ENCODE peak calls at places on chromosomes 1 and 21, in ten cellular contexts. C, K, P, I, B, Y, U, W, E and L are unnamed samples.

GRCh38 chr1:233883671-233884070 is 20.8 kb upstream of the SLC35F3 start:
- DNase-seq in B (no peak), P (no peak), K (no peak), E (no peak), W (no peak), U (no peak), C (no peak), Y (no peak), I (no peak), L (no peak)

GRCh38 chr21:36806103-36806502 is 107.2 kb downstream of the SIM2 start:
- DNase-seq in P (no peak), Y (no peak), C (peak; percentile 45), E (no peak), B (peak; percentile 21), I (no peak), K (peak; percentile 60), W (no peak), U (no peak), L (no peak)

GRCh38 chr1:235250430-235250829 is 77.5 kb downstream of the ARID4B start:
- DNase-seq in Y (no peak), W (no peak), B (no peak), E (no peak), I (no peak), U (no peak), K (no peak), P (no peak), C (no peak), L (no peak)

GRCh38 chr1:37714689-37715088 is 22.4 kb downstream of the CDCA8 start:
- DNase-seq in I (no peak), W (no peak), U (no peak), P (no peak), E (no peak), K (no peak), C (no peak), Y (no peak), B (no peak), L (no peak)

GRCh38 chr1:77415585-77415984 is 133.8 kb downstream of the AK5 start:
- DNase-seq in I (no peak), P (no peak), Y (no peak), K (no peak), W (no peak), C (no peak), B (no peak), U (no peak), E (no peak), L (no peak)

GRCh38 chr1:185155600-185156320 is 993 bp downstream of the TRMT1L start:
- DNase-seq in Y (no peak), P (no peak), B (no peak), K (peak; percentile 52), U (no peak), C (peak; percentile 70), E (no peak), I (no peak), W (no peak), L (no peak)

GRCh38 chr1:58392083-58392482 is 154.4 kb downstream of the OMA1 start:
- DNase-seq in K (no peak), Y (no peak), P (no peak), E (peak; percentile 34), W (no peak), C (no peak), U (no peak), B (no peak), I (no peak), L (no peak)

GRCh38 chr1:45187735-45188134 is 18.7 kb downstream of the ZSWIM5 start:
- DNase-seq in K (peak; percentile 8), E (no peak), P (no peak), I (no peak), Y (no peak), C (peak; percentile 40), U (no peak), B (no peak), W (no peak), L (no peak)

GRCh38 chr1:11804666-11805453 is 904 bp downstream of the MTHFR start:
- DNase-seq in Y (no peak), P (no peak), B (no peak), K (peak; percentile 56), I (no peak), C (peak; percentile 74), E (no peak), W (no peak), U (peak; percentile 31), L (no peak)

GRCh38 chr1:185530215-185530614 is 204.0 kb upstream of the HMCN1 start:
- DNase-seq in E (no peak), I (no peak), U (no peak), Y (no peak), B (no peak), P (no peak), K (no peak), W (no peak), C (no peak), L (no peak)

GRCh38 chr21:32055305-32055704 is 182.5 kb downstream of the HUNK start:
- DNase-seq in W (no peak), U (no peak), P (no peak), I (no peak), E (no peak), Y (no peak), C (no peak), K (no peak), B (no peak), L (no peak)

DNA sequence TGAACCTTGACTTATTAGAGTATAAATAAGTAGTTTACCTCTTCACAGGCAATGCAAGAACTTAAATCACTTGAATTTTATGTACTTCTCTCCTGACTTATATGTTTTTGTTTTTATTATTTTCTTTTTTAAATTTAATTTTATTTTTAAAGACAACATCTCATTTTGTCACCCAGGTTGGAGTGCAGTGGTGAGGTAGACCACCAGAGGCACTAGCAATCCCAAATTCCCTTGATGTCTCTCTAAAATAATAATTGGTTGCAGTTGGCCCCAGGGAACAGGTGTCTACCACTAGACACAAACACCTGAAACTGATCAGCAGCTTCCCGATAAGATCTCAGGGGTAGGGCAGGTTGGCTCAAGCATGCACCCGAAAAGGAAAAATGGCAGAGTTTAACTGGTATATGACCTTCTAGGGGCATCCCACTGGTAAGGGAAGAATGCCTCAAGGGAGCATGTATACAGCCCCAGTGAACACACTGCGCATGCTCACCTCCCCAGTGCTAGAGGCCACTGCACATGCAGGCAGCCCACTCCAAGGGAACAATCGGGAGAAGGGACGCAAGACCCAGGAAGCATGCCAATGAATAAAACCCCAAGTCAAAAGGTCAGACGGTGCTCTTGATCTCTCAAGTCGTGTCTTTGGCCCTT is 14.6 kb downstream of the EXOC8 start:
- DNase-seq in Y (no peak), K (no peak), U (no peak), B (peak; percentile 32), I (no peak), W (no peak), P (no peak), E (no peak), C (no peak), L (no peak)
- TF ChIP-seq CTCF in Y (no peak), K (no peak), U (no peak), B (no peak), I (no peak), W (no peak), P (no peak), E (no peak), C (no peak), L (peak; percentile 16)

GRCh38 chr1:163315773-163316374 is 5.9 kb upstream of the NUF2 start:
- DNase-seq in E (no peak), K (peak; percentile 68), B (no peak), U (peak; percentile 63), W (no peak), I (no peak), C (peak; percentile 42), Y (peak; percentile 45), P (no peak), L (no peak)
- TF ChIP-seq CTCF in E (peak; percentile 51), K (peak; percentile 82), B (peak; percentile 61), U (peak; percentile 28), W (peak; percentile 65), I (peak; percentile 47), C (peak; percentile 52), Y (peak; percentile 91), P (peak; percentile 97), L (peak; percentile 82)

DNA sequence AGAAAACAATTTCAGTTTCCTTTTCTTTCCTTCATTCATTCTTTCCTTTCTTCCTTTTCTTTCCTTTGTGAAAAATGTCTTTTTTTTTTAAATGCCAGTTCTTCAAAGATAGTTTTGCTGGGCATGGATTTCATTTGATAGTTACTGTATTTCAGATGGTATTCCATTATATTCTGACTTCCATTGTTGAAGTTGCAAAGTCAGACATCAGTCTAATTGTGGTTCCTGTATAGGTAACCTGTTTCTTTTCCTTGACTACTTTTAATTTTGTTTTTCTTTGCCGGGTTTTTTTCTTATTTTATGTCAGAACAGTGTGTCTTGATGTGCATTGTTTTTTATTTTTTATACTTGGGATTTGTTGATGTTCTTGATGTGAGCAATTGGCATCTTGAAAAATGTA is 40.4 kb upstream of the MPC2 start:
- DNase-seq in B (no peak), C (no peak), P (no peak), K (no peak), U (no peak), I (no peak), W (no peak), Y (no peak), E (no peak), L (no peak)
- TF ChIP-seq CTCF in B (no peak), C (no peak), P (no peak), K (no peak), U (no peak), I (no peak), W (no peak), Y (no peak), E (no peak), L (no peak)

GRCh38 chr1:54326577-54327385 is 79.4 kb downstream of the SSBP3 start:
- DNase-seq in U (no peak), W (no peak), K (peak; percentile 61), E (no peak), P (no peak), B (no peak), I (no peak), Y (no peak), C (no peak), L (no peak)

GRCh38 chr1:54324031-54324654 is 82.1 kb downstream of the SSBP3 start:
- DNase-seq in W (no peak), C (peak; percentile 79), B (no peak), Y (no peak), K (peak; percentile 19), P (no peak), E (no peak), U (no peak), I (no peak), L (no peak)

GRCh38 chr1:54324750-54325704 is 81.2 kb downstream of the SSBP3 start:
- DNase-seq in I (no peak), Y (no peak), E (no peak), W (no peak), P (no peak), C (no peak), K (peak; percentile 24), B (no peak), U (no peak), L (no peak)

GRCh38 chr1:54325705-54326461 is 80.3 kb downstream of the SSBP3 start:
- DNase-seq in B (no peak), P (no peak), Y (no peak), I (no peak), K (no peak), W (no peak), U (peak; percentile 61), C (no peak), E (no peak), L (no peak)

DNA sequence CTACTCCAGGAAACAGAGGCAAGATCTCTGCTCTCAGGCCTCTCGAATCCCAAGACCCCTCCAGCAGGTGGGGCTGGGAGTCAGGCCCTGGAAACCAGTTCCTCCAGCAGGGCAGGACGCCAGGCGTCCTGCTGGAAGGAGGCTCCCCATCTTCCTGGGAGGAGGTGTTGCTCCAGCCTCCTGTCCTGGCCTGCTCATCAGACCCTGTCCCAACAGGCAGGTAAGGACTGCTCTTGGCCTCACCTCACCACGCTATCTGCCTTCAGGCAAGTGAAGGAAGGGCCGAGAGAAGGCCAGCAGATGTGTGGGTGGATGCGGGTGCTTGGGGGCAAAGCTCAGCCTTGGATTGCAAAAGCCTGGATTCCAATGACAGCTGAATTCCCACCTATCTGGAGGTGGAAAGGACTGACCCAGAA is 82.9 kb downstream of the SSBP3 start:
- DNase-seq in Y (peak; percentile 45), U (no peak), P (no peak), E (no peak), C (no peak), I (no peak), B (no peak), K (no peak), W (no peak), L (no peak)
- TF ChIP-seq CTCF in Y (no peak), U (no peak), P (peak; percentile 17), E (no peak), C (no peak), I (peak; percentile 4), B (no peak), K (no peak), W (no peak), L (no peak)